ENCODE peak calls at places on chromosomes 3 and 15, in six cellular contexts. D, R, V, H, L and O are unnamed samples. For H3K27me3, the result is how much of the 10 kb centered on the place peaks cover.

GRCh38 chr3:104988491-104988890 is 378.2 kb upstream of the ALCAM start:
- DNase-seq in D (no peak), R (no peak), V (no peak), H (no peak), L (no peak), O (no peak)

GRCh38 chr15:100245855-100246254 is 95.9 kb downstream of the ADAMTS17 start:
- DNase-seq in D (no peak), R (no peak), V (no peak), H (no peak), L (no peak), O (no peak)

GRCh38 chr15:80942746-80943565 is 46.7 kb downstream of the MESD start:
- DNase-seq in D (no peak), R (peak), V (no peak), H (no peak), L (no peak), O (peak)

GRCh38 chr3:56799251-56799882 is 2.4 kb downstream of the ARHGEF3 start:
- DNase-seq in D (no peak), R (peak), V (no peak), H (peak), L (peak), O (no peak)

GRCh38 chr3:71466483-71466882 is 117.0 kb downstream of the FOXP1 start:
- DNase-seq in D (no peak), R (no peak), V (no peak), H (no peak), L (no peak), O (peak)

GRCh38 chr3:141243295-141243707 is 11.7 kb downstream of the PXYLP1 start:
- DNase-seq in D (no peak), R (no peak), V (peak), H (no peak), L (no peak), O (no peak)

GRCh38 chr15:74179101-74179841 is 5.8 kb downstream of the ISLR start:
- DNase-seq in D (no peak), R (peak), V (peak), H (no peak), L (no peak), O (peak)

GRCh38 chr3:143795849-143796248 is 52.4 kb downstream of the SLC9A9 start:
- DNase-seq in D (no peak), R (no peak), V (no peak), H (no peak), L (no peak), O (no peak)

GRCh38 chr15:90086868-90087268 is 15.4 kb downstream of the IDH2 start:
- DNase-seq in D (no peak), R (no peak), V (no peak), H (no peak), L (no peak), O (peak)

GRCh38 chr15:58361291-58361759 is 70.5 kb upstream of the LIPC start:
- DNase-seq in D (no peak), R (no peak), V (peak), H (no peak), L (no peak), O (peak)

GRCh38 chr3:107024481-107025153 is 352.6 kb upstream of the CCDC54 start:
- DNase-seq in D (no peak), R (no peak), V (no peak), H (no peak), L (no peak), O (no peak)

GRCh38 chr15:70258369-70259029 is 160.8 kb upstream of the TLE3 start:
- DNase-seq in D (peak), R (no peak), V (no peak), H (no peak), L (no peak), O (peak)

GRCh38 chr15:31346367-31347066 is 19.9 kb downstream of the KLF13 start:
- DNase-seq in D (no peak), R (no peak), V (no peak), H (no peak), L (no peak), O (no peak)

GRCh38 chr15:98845138-98845884 is 162.3 kb downstream of the PGPEP1L start:
- DNase-seq in D (no peak), R (no peak), V (no peak), H (no peak), L (no peak), O (no peak)

GRCh38 chr3:188351648-188352047 is 197.7 kb downstream of the LPP start:
- DNase-seq in D (no peak), R (no peak), V (no peak), H (no peak), L (no peak), O (no peak)

GRCh38 chr3:49616491-49616941 is 57.6 kb upstream of the APEH start:
- DNase-seq in D (no peak), R (no peak), V (peak), H (no peak), L (no peak), O (peak)

GRCh38 chr15:63372753-63373152 is 8.9 kb downstream of the CA12 start:
- DNase-seq in D (no peak), R (no peak), V (no peak), H (no peak), L (no peak), O (no peak)

GRCh38 chr3:191065183-191065805 is 133.7 kb upstream of the OSTN start:
- DNase-seq in D (no peak), R (no peak), V (no peak), H (no peak), L (no peak), O (no peak)

GRCh38 chr3:47605646-47606045 is 27.0 kb upstream of the CSPG5 start:
- DNase-seq in D (no peak), R (no peak), V (peak), H (no peak), L (no peak), O (no peak)

GRCh38 chr3:42101048-42101447 is 9.9 kb downstream of the TRAK1 start:
- DNase-seq in D (no peak), R (peak), V (peak), H (no peak), L (no peak), O (no peak)

GRCh38 chr15:89649716-89650115 is 5.6 kb downstream of the KIF7 start:
- DNase-seq in D (no peak), R (no peak), V (no peak), H (no peak), L (no peak), O (no peak)

GRCh38 chr15:33490703-33491102 is 179.9 kb downstream of the RYR3 start:
- DNase-seq in D (no peak), R (no peak), V (no peak), H (no peak), L (no peak), O (peak)

GRCh38 chr3:54366839-54367238 is 244.5 kb downstream of the CACNA2D3 start:
- DNase-seq in D (no peak), R (no peak), V (no peak), H (no peak), L (no peak), O (no peak)

GRCh38 chr3:43855674-43856299 is 165.0 kb downstream of the ABHD5 start:
- DNase-seq in D (no peak), R (no peak), V (peak), H (no peak), L (peak), O (peak)

GRCh38 chr3:195823998-195824397 is 12.3 kb upstream of the MUC4 start:
- DNase-seq in D (no peak), R (no peak), V (no peak), H (no peak), L (no peak), O (no peak)

GRCh38 chr15:33968224-33968623 is at the start of gene CHRM5:
- DNase-seq in D (no peak), R (no peak), V (no peak), H (no peak), L (no peak), O (no peak)

GRCh38 chr3:30073622-30074021 is 532.8 kb upstream of the TGFBR2 start:
- DNase-seq in D (no peak), R (no peak), V (no peak), H (no peak), L (no peak), O (no peak)

GRCh38 chr3:130516645-130517512 is at the start of gene COL6A6:
- DNase-seq in D (no peak), R (no peak), V (no peak), H (no peak), L (no peak), O (no peak)
- H3K4me3 ChIP-seq in D (no peak), R (no peak), V (no peak), H (peak), L (no peak), O (no peak)

DNA sequence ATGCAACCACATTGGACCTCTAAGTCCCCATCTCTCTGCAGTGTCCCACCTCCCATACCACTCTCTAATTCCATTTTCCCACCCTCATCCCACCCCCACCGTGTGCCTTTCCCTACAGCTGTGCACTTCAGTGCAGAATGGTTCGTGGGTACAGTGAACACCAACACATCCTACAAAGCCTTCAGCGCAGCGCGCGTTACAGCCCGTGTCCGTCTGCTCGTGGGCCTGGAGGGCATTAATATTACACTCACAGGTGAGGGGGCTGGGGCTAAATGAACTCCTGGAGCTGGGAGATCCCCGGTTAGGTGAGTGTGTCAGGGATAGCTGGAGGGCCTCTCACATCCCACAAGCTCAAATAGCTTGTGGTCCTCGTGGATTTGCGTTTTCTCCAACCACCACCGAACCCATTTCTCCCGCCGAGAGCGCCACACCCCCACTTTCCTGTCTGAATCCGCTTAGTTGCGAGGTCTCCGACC is 1.9 kb downstream of the DUOXA2 start:
- DNase-seq in D (no peak), R (no peak), V (no peak), H (no peak), L (no peak), O (no peak)
- H3K27me3 ChIP-seq in D (half or more), R (half or more), V (half or more), H (half or more), L (half or more), O (under half)

GRCh38 chr3:31498824-31499223 is 33.9 kb upstream of the STT3B start:
- DNase-seq in D (no peak), R (no peak), V (no peak), H (no peak), L (no peak), O (no peak)
- H3K4me3 ChIP-seq in D (no peak), R (no peak), V (no peak), H (no peak), L (no peak), O (no peak)

GRCh38 chr3:124142389-124142970 is 150.6 kb upstream of the ROPN1 start:
- DNase-seq in D (no peak), R (no peak), V (no peak), H (no peak), L (no peak), O (no peak)
- H3K27me3 ChIP-seq in D (under half), R (under half), V (under half), H (under half), L (under half), O (under half)

DNA sequence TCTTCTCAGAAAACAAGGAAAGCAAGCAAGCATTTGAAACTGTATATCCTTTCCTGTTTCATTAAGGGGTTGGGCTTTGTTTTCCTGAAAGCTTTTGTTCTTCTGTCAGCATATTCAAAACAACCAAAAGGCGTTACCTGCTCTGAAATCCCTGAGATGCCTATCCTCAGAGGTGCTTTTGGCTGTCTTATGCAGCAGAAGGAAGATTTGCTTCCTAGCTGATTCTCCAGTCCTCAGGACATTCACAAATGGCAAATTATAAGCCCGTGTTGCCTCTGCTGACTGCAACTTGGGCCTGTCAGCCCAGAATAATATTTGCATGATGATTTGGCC is 171.9 kb upstream of the WNT5A start:
- DNase-seq in D (no peak), R (no peak), V (no peak), H (no peak), L (no peak), O (no peak)
- H3K4me3 ChIP-seq in D (no peak), R (no peak), V (no peak), H (no peak), L (no peak), O (no peak)